ENCODE peak calls at places on chromosomes 7 and 10, in six cellular contexts. G, Q, T, X, Z and D are unnamed samples.

GRCh38 chr10:116198636-116199035 is 74.4 kb downstream of the GFRA1 start:
- DNase-seq in Z (no peak), X (no peak), G (no peak), T (no peak), Q (no peak), D (no peak)

GRCh38 chr10:33412261-33413092 is 78.0 kb upstream of the NRP1 start:
- DNase-seq in Z (peak), G (peak), X (peak), Q (no peak), T (no peak), D (peak)

GRCh38 chr10:83917519-83918506 is 221.5 kb upstream of the GHITM start:
- DNase-seq in T (peak), Q (no peak), X (no peak), Z (no peak), G (no peak), D (no peak)

GRCh38 chr7:122137291-122138077 is 6.6 kb downstream of the AASS start:
- DNase-seq in X (peak), Z (peak), T (no peak), Q (no peak), G (peak), D (peak)

GRCh38 chr10:65611592-65611991 is 1314.2 kb upstream of the LRRTM3 start:
- DNase-seq in Q (no peak), G (peak), T (no peak), Z (no peak), X (no peak), D (no peak)

GRCh38 chr7:43569424-43569823 is 13.5 kb upstream of the STK17A start:
- DNase-seq in T (no peak), Q (no peak), X (no peak), G (peak), Z (peak), D (peak)

GRCh38 chr10:43231523-43232078 is 35.3 kb downstream of the RASGEF1A start:
- DNase-seq in T (peak), X (no peak), Q (no peak), Z (no peak), G (no peak), D (no peak)

GRCh38 chr7:20424475-20424874 is 93.8 kb downstream of the ITGB8 start:
- DNase-seq in Q (no peak), G (no peak), T (no peak), Z (no peak), X (no peak), D (no peak)

GRCh38 chr10:132502544-132503300 is 34.9 kb upstream of the INPP5A start:
- DNase-seq in G (no peak), X (no peak), Q (no peak), Z (no peak), T (no peak), D (no peak)

GRCh38 chr7:36192050-36192824 is 39.2 kb downstream of the EEPD1 start:
- DNase-seq in X (no peak), G (peak), T (no peak), Z (peak), Q (no peak), D (peak)

GRCh38 chr10:52740913-52741675 is 31.5 kb downstream of the MBL2 start:
- DNase-seq in G (peak), Q (no peak), T (peak), Z (peak), X (peak), D (peak)

GRCh38 chr7:106484562-106484961 is 176.4 kb downstream of the CCDC71L start:
- DNase-seq in T (no peak), G (no peak), Q (no peak), X (peak), Z (no peak), D (no peak)

GRCh38 chr7:117489435-117489834 is 9.6 kb downstream of the CFTR start:
- DNase-seq in Q (no peak), T (no peak), X (no peak), G (no peak), Z (no peak), D (no peak)